ENCODE peak calls at places on chromosome 12, in five cellular contexts. One of them, this sample, is unnamed.
A peak's percentile ranks its signal among the peaks of the same experiment; 100 is the strongest.

GRCh38 chr12:68631177-68631576 is 20.5 kb downstream of the RAP1B start:
- DNase-seq in GM23248: peak; percentile 68
- DNase-seq in body of pancreas: no peak
- DNase-seq in A673: no peak
- DNase-seq in GM23338: no peak
- DNase-seq in this sample: no peak

GRCh38 chr12:92821142-92821541 is 108.0 kb downstream of the EEA1 start:
- DNase-seq in A673: no peak
- DNase-seq in body of pancreas: no peak
- DNase-seq in GM23248: no peak
- DNase-seq in GM23338: no peak
- DNase-seq in this sample: no peak

GRCh38 chr12:117143008-117143532 is 43.9 kb upstream of the TESC start:
- DNase-seq in GM23248: no peak
- DNase-seq in A673: no peak
- DNase-seq in body of pancreas: peak; percentile 47
- DNase-seq in GM23338: no peak
- DNase-seq in this sample: peak; percentile 71

GRCh38 chr12:124147579-124147978 is 147.3 kb upstream of the RFLNA start:
- DNase-seq in A673: peak; percentile 20
- DNase-seq in GM23248: no peak
- DNase-seq in body of pancreas: no peak
- DNase-seq in GM23338: peak; percentile 62
- DNase-seq in this sample: no peak

GRCh38 chr12:43964966-43965365 is 129.1 kb downstream of the TMEM117 start:
- DNase-seq in body of pancreas: no peak
- DNase-seq in A673: no peak
- DNase-seq in GM23338: no peak
- DNase-seq in GM23248: peak; percentile 45
- DNase-seq in this sample: no peak

GRCh38 chr12:87812711-87813110 is 216.5 kb downstream of the C12orf50 start:
- DNase-seq in body of pancreas: no peak
- DNase-seq in GM23338: no peak
- DNase-seq in GM23248: peak; percentile 22
- DNase-seq in A673: no peak
- DNase-seq in this sample: no peak

GRCh38 chr12:76457010-76457409 is 102.6 kb downstream of the OSBPL8 start:
- DNase-seq in A673: no peak
- DNase-seq in GM23248: no peak
- DNase-seq in GM23338: no peak
- DNase-seq in body of pancreas: no peak
- DNase-seq in this sample: no peak

GRCh38 chr12:90078344-90078743 is 369.7 kb upstream of the ATP2B1 start:
- DNase-seq in body of pancreas: no peak
- DNase-seq in A673: no peak
- DNase-seq in GM23338: no peak
- DNase-seq in GM23248: no peak
- DNase-seq in this sample: no peak

GRCh38 chr12:8226355-8226754 is 1.1 kb downstream of the FAM90A1 start:
- DNase-seq in GM23338: no peak
- DNase-seq in A673: no peak
- DNase-seq in body of pancreas: no peak
- DNase-seq in GM23248: no peak
- DNase-seq in this sample: no peak

GRCh38 chr12:91272456-91273063 is 89.9 kb upstream of the DCN start:
- DNase-seq in GM23248: no peak
- DNase-seq in GM23338: peak; percentile 81
- DNase-seq in A673: no peak
- DNase-seq in body of pancreas: peak; percentile 28
- DNase-seq in this sample: no peak

GRCh38 chr12:1821805-1822204 is 1.4 kb downstream of the LRTM2 start:
- DNase-seq in GM23338: no peak
- DNase-seq in GM23248: no peak
- DNase-seq in A673: no peak
- DNase-seq in body of pancreas: no peak
- DNase-seq in this sample: no peak

GRCh38 chr12:54622463-54623183 is 12.1 kb downstream of the LACRT start:
- DNase-seq in A673: peak; percentile 79
- DNase-seq in GM23248: peak; percentile 12
- DNase-seq in body of pancreas: no peak
- DNase-seq in GM23338: peak; percentile 22
- DNase-seq in this sample: no peak

GRCh38 chr12:113149361-113150150 is at the start of gene CFAP73:
- DNase-seq in body of pancreas: peak; percentile 64
- DNase-seq in GM23248: peak; percentile 90
- DNase-seq in GM23338: peak; percentile 98
- DNase-seq in A673: peak; percentile 92
- DNase-seq in this sample: peak; percentile 88

GRCh38 chr12:6230321-6231110 is 30.3 kb downstream of the CD9 start:
- DNase-seq in GM23338: no peak
- DNase-seq in body of pancreas: peak; percentile 52
- DNase-seq in A673: no peak
- DNase-seq in GM23248: peak; percentile 64
- DNase-seq in this sample: no peak

GRCh38 chr12:125683748-125684381 is 618.6 kb downstream of the AACS start:
- DNase-seq in GM23338: peak; percentile 94
- DNase-seq in A673: no peak
- DNase-seq in body of pancreas: peak; percentile 54
- DNase-seq in GM23248: no peak
- DNase-seq in this sample: no peak

GRCh38 chr12:26109343-26109841 is 15.4 kb downstream of the BHLHE41 start:
- DNase-seq in body of pancreas: peak; percentile 31
- DNase-seq in GM23248: no peak
- DNase-seq in A673: no peak
- DNase-seq in GM23338: peak; percentile 33
- DNase-seq in this sample: no peak

GRCh38 chr12:102172436-102172835 is 25.2 kb downstream of the PMCH start:
- DNase-seq in GM23248: peak; percentile 78
- DNase-seq in GM23338: no peak
- DNase-seq in body of pancreas: no peak
- DNase-seq in A673: no peak
- DNase-seq in this sample: no peak

GRCh38 chr12:11771356-11771755 is 121.9 kb downstream of the ETV6 start:
- DNase-seq in body of pancreas: no peak
- DNase-seq in GM23248: peak; percentile 14
- DNase-seq in A673: no peak
- DNase-seq in GM23338: peak; percentile 40
- DNase-seq in this sample: peak; percentile 58

GRCh38 chr12:82963961-82964360 is 277.3 kb downstream of the TMTC2 start:
- DNase-seq in GM23338: peak; percentile 2
- DNase-seq in A673: no peak
- DNase-seq in GM23248: no peak
- DNase-seq in body of pancreas: no peak
- DNase-seq in this sample: no peak

GRCh38 chr12:30694412-30694955 is 1.2 kb downstream of the IPO8 start:
- DNase-seq in GM23248: peak; percentile 30
- DNase-seq in body of pancreas: no peak
- DNase-seq in A673: no peak
- DNase-seq in GM23338: peak; percentile 27
- DNase-seq in this sample: no peak

GRCh38 chr12:19150273-19150895 is 20.9 kb downstream of the PLEKHA5 start:
- DNase-seq in A673: no peak
- DNase-seq in GM23248: no peak
- DNase-seq in GM23338: no peak
- DNase-seq in body of pancreas: no peak
- DNase-seq in this sample: no peak

GRCh38 chr12:12331244-12331771 is 18.7 kb downstream of the MANSC1 start:
- DNase-seq in A673: no peak
- DNase-seq in GM23248: no peak
- DNase-seq in body of pancreas: no peak
- DNase-seq in GM23338: peak; percentile 64
- DNase-seq in this sample: no peak

GRCh38 chr12:7091660-7092228 is 501 bp downstream of the C1R start:
- DNase-seq in GM23248: peak; percentile 43
- DNase-seq in A673: no peak
- DNase-seq in GM23338: peak; percentile 7
- DNase-seq in body of pancreas: no peak
- DNase-seq in this sample: no peak

GRCh38 chr12:68878846-68879245 is 54.1 kb downstream of the CPM start:
- DNase-seq in A673: no peak
- DNase-seq in GM23248: no peak
- DNase-seq in body of pancreas: no peak
- DNase-seq in GM23338: no peak
- DNase-seq in this sample: no peak

GRCh38 chr12:31317471-31318397 is 8.2 kb downstream of the SINHCAF start:
- DNase-seq in GM23338: no peak
- DNase-seq in body of pancreas: no peak
- DNase-seq in GM23248: no peak
- DNase-seq in A673: no peak
- DNase-seq in this sample: no peak

GRCh38 chr12:15956010-15956409 is 44.9 kb downstream of the DERA start:
- DNase-seq in A673: no peak
- DNase-seq in GM23338: no peak
- DNase-seq in GM23248: no peak
- DNase-seq in body of pancreas: no peak
- DNase-seq in this sample: no peak

GRCh38 chr12:64709429-64709828 is 49.8 kb downstream of the GNS start:
- DNase-seq in GM23248: no peak
- DNase-seq in GM23338: no peak
- DNase-seq in body of pancreas: no peak
- DNase-seq in A673: no peak
- DNase-seq in this sample: no peak

GRCh38 chr12:91617830-91618229 is 435.2 kb upstream of the DCN start:
- DNase-seq in body of pancreas: no peak
- DNase-seq in A673: no peak
- DNase-seq in GM23248: no peak
- DNase-seq in GM23338: no peak
- DNase-seq in this sample: no peak

GRCh38 chr12:113222730-113223531 is 1.7 kb downstream of the TPCN1 start:
- DNase-seq in GM23338: peak; percentile 40
- DNase-seq in A673: peak; percentile 63
- DNase-seq in GM23248: peak; percentile 84
- DNase-seq in body of pancreas: peak; percentile 77
- DNase-seq in this sample: peak; percentile 91

GRCh38 chr12:40587416-40587815 is 104.8 kb upstream of the CNTN1 start:
- DNase-seq in GM23248: no peak
- DNase-seq in A673: no peak
- DNase-seq in GM23338: no peak
- DNase-seq in body of pancreas: no peak
- DNase-seq in this sample: no peak

GRCh38 chr12:114213055-114213561 is 192.8 kb downstream of the TBX5 start:
- DNase-seq in A673: no peak
- DNase-seq in body of pancreas: no peak
- DNase-seq in GM23338: no peak
- DNase-seq in GM23248: peak; percentile 20
- DNase-seq in this sample: no peak

GRCh38 chr12:94074216-94074969 is 74.0 kb upstream of the PLXNC1 start:
- DNase-seq in GM23338: no peak
- DNase-seq in GM23248: peak; percentile 69
- DNase-seq in A673: no peak
- DNase-seq in body of pancreas: no peak
- DNase-seq in this sample: no peak

GRCh38 chr12:94078138-94078723 is 70.1 kb upstream of the PLXNC1 start:
- DNase-seq in body of pancreas: no peak
- DNase-seq in A673: no peak
- DNase-seq in GM23338: no peak
- DNase-seq in GM23248: no peak
- DNase-seq in this sample: no peak

GRCh38 chr12:94073441-94074051 is 74.8 kb upstream of the PLXNC1 start:
- DNase-seq in GM23338: no peak
- DNase-seq in body of pancreas: no peak
- DNase-seq in GM23248: peak; percentile 24
- DNase-seq in A673: no peak
- DNase-seq in this sample: no peak

GRCh38 chr12:94077209-94077608 is 71.2 kb upstream of the PLXNC1 start:
- DNase-seq in body of pancreas: no peak
- DNase-seq in A673: no peak
- DNase-seq in GM23338: no peak
- DNase-seq in GM23248: no peak
- DNase-seq in this sample: no peak

GRCh38 chr12:94074970-94075695 is 73.2 kb upstream of the PLXNC1 start:
- DNase-seq in GM23248: peak; percentile 97
- DNase-seq in body of pancreas: peak; percentile 20
- DNase-seq in GM23338: peak; percentile 77
- DNase-seq in A673: peak; percentile 84
- DNase-seq in this sample: no peak
- H3K4me3 ChIP-seq in GM23248: peak overlapping the region; percentile 50
- H3K4me3 ChIP-seq in body of pancreas: no peak overlapping the region
- H3K4me3 ChIP-seq in GM23338: no peak overlapping the region
- H3K4me3 ChIP-seq in A673: no peak overlapping the region
- H3K4me3 ChIP-seq in this sample: no peak overlapping the region

GRCh38 chr12:95784886-95785285 is 5.7 kb downstream of the NTN4 start:
- DNase-seq in GM23338: no peak
- DNase-seq in GM23248: peak; percentile 30
- DNase-seq in body of pancreas: no peak
- DNase-seq in A673: no peak
- DNase-seq in this sample: no peak
- H3K27me3 ChIP-seq in GM23338: peaks cover 34% of the 10 kb centered on the region
- H3K27me3 ChIP-seq in GM23248: no peaks in the 10 kb centered on the region
- H3K27me3 ChIP-seq in body of pancreas: no peaks in the 10 kb centered on the region
- H3K27me3 ChIP-seq in A673: no peaks in the 10 kb centered on the region
- H3K27me3 ChIP-seq in this sample: no peaks in the 10 kb centered on the region

GRCh38 chr12:57580466-57580795 is 10.6 kb upstream of the PIP4K2C start:
- DNase-seq in body of pancreas: no peak
- DNase-seq in GM23338: no peak
- DNase-seq in GM23248: no peak
- DNase-seq in A673: no peak
- DNase-seq in this sample: no peak

GRCh38 chr12:57576613-57577160 is 14.3 kb upstream of the PIP4K2C start:
- DNase-seq in GM23248: no peak
- DNase-seq in A673: no peak
- DNase-seq in GM23338: no peak
- DNase-seq in body of pancreas: no peak
- DNase-seq in this sample: no peak

GRCh38 chr12:57579677-57580465 is 11.1 kb upstream of the PIP4K2C start:
- DNase-seq in body of pancreas: no peak
- DNase-seq in GM23338: no peak
- DNase-seq in GM23248: peak; percentile 3
- DNase-seq in A673: no peak
- DNase-seq in this sample: no peak

GRCh38 chr12:57577981-57578758 is 12.8 kb upstream of the PIP4K2C start:
- DNase-seq in body of pancreas: no peak
- DNase-seq in GM23248: no peak
- DNase-seq in A673: no peak
- DNase-seq in GM23338: no peak
- DNase-seq in this sample: no peak

GRCh38 chr12:57579011-57579410 is 12.0 kb upstream of the PIP4K2C start:
- DNase-seq in A673: no peak
- DNase-seq in GM23248: peak; percentile 31
- DNase-seq in GM23338: no peak
- DNase-seq in body of pancreas: no peak
- DNase-seq in this sample: no peak
- H3K4me3 ChIP-seq in A673: no peak overlapping the region
- H3K4me3 ChIP-seq in GM23248: no peak overlapping the region
- H3K4me3 ChIP-seq in GM23338: no peak overlapping the region
- H3K4me3 ChIP-seq in body of pancreas: no peak overlapping the region
- H3K4me3 ChIP-seq in this sample: no peak overlapping the region

DNA sequence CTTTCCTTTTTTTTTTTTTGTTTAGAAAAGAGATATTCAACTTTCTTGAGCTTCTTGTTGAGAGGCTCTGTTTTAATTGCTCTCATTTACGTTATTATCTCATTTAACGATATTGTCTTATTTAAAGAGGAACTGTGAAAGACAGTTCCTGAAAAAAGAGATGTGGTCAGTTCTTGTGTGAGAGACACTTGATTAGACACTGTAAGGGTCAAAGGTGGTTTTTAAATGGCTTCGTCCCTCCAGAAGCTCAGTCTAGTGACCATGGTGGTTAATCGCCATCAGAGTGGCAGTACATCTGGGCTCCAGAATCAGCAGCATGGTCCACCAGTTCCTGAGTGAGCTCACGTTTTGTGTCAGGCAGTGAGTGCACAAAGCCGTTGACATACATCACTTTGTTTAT is 57.9 kb upstream of the KCNA5 start:
- DNase-seq in GM23338: no peak
- DNase-seq in A673: no peak
- DNase-seq in GM23248: no peak
- DNase-seq in body of pancreas: no peak
- DNase-seq in this sample: no peak
- H3K27me3 ChIP-seq in GM23338: no peaks in the 10 kb centered on the region
- H3K27me3 ChIP-seq in A673: peaks cover 47% of the 10 kb centered on the region
- H3K27me3 ChIP-seq in GM23248: peaks cover 20% of the 10 kb centered on the region
- H3K27me3 ChIP-seq in body of pancreas: no peaks in the 10 kb centered on the region
- H3K27me3 ChIP-seq in this sample: peaks cover 3% of the 10 kb centered on the region

This sample was measured in kidney epithelial cell.